ENCODE peak calls at places on chromosomes 4 and X, in nine cellular contexts. M is IMR-90; N is WERI-Rb-1; W is effector memory CD4-positive, alpha-beta T cell; Q is tibial artery; U is OCI-LY7; E is fibroblast of lung; T is prostate gland; D is A549. Z is an unnamed sample.

GRCh38 chr4:24794916-24795665 is at the start of gene SOD3:
- DNase-seq in M (peak), N (no peak), W (no peak), Q (peak), U (no peak), E (peak), T (peak), D (no peak), Z (peak)

GRCh38 chr4:6658635-6659075 is 18.2 kb downstream of the MRFAP1 start:
- DNase-seq in M (peak), N (no peak), W (peak), Q (peak), U (no peak), E (peak), T (no peak), D (no peak), Z (no peak)

GRCh38 chrX:134634691-134635090 is 23.6 kb downstream of the PLAC1 start:
- DNase-seq in M (peak), N (no peak), W (no peak), Q (no peak), U (no peak), E (peak), T (no peak), D (no peak), Z (no peak)

GRCh38 chr4:66927937-66928336 is 617.4 kb downstream of the CENPC start:
- DNase-seq in M (no peak), N (peak), W (no peak), Q (no peak), U (no peak), E (no peak), T (no peak), D (no peak), Z (no peak)

GRCh38 chrX:37871626-37872302 is 24.4 kb upstream of the DYNLT3 start:
- DNase-seq in M (peak), N (no peak), W (no peak), Q (peak), U (no peak), E (peak), T (no peak), D (peak), Z (peak)

GRCh38 chr4:23163649-23164436 is 471.1 kb downstream of the GBA3 start:
- DNase-seq in M (peak), N (no peak), W (no peak), Q (no peak), U (no peak), E (peak), T (no peak), D (peak), Z (no peak)

GRCh38 chrX:133056341-133056740 is 40.6 kb downstream of the USP26 start:
- DNase-seq in M (no peak), N (no peak), W (no peak), Q (no peak), U (no peak), E (no peak), T (no peak), D (no peak), Z (no peak)

GRCh38 chrX:96792047-96792446 is 91.7 kb upstream of the RPA4 start:
- DNase-seq in M (no peak), N (no peak), W (no peak), Q (no peak), U (no peak), E (no peak), T (no peak), D (no peak), Z (no peak)

GRCh38 chr4:26069218-26069617 is 155.2 kb downstream of the SMIM20 start:
- DNase-seq in M (peak), N (peak), W (no peak), Q (no peak), U (peak), E (peak), T (no peak), D (peak), Z (no peak)

GRCh38 chr4:11366859-11367258 is 61.8 kb downstream of the HS3ST1 start:
- DNase-seq in M (no peak), N (no peak), W (no peak), Q (no peak), U (no peak), E (no peak), T (no peak), D (no peak), Z (no peak)

DNA sequence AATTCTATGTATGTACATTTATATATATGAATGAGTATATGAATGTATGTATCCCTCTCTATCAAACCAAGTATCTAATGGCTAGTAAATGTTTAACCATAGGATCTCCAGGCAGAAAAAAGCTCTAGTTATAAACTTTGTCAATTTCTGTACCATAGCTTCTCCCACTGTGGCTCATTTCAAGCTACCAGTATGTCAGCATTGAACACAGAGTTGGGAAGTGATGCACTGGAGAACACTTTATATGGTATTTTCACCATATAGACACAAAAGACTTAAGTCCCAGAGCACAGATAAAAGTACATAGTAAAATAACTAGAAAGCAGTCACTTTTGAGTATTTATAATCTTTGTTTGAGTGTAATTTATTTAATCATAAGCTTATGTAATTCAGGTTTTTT is 53.9 kb upstream of the ATP8A1 start:
- DNase-seq in M (no peak), N (no peak), W (no peak), Q (no peak), U (no peak), E (no peak), T (no peak), D (no peak), Z (no peak)
- H3K27ac ChIP-seq in M (no peak), N (no peak), W (no peak), Q (no peak), U (no peak), E (no peak), T (no peak), D (no peak), Z (no peak)

GRCh38 chr4:1215347-1216075 is 33.4 kb downstream of the CTBP1 start:
- DNase-seq in M (no peak), N (no peak), W (no peak), Q (no peak), U (peak), E (peak), T (no peak), D (no peak), Z (no peak)
- H3K27ac ChIP-seq in M (no peak), N (no peak), W (no peak), Q (no peak), U (peak), E (no peak), T (peak), D (no peak), Z (no peak)

GRCh38 chrX:153621949-153622598 is 23.1 kb upstream of the CCNQ start:
- DNase-seq in M (no peak), N (no peak), W (no peak), Q (no peak), U (no peak), E (no peak), T (no peak), D (no peak), Z (no peak)
- H3K27ac ChIP-seq in M (no peak), N (no peak), W (no peak), Q (no peak), U (no peak), E (no peak), T (no peak), D (no peak), Z (no peak)

DNA sequence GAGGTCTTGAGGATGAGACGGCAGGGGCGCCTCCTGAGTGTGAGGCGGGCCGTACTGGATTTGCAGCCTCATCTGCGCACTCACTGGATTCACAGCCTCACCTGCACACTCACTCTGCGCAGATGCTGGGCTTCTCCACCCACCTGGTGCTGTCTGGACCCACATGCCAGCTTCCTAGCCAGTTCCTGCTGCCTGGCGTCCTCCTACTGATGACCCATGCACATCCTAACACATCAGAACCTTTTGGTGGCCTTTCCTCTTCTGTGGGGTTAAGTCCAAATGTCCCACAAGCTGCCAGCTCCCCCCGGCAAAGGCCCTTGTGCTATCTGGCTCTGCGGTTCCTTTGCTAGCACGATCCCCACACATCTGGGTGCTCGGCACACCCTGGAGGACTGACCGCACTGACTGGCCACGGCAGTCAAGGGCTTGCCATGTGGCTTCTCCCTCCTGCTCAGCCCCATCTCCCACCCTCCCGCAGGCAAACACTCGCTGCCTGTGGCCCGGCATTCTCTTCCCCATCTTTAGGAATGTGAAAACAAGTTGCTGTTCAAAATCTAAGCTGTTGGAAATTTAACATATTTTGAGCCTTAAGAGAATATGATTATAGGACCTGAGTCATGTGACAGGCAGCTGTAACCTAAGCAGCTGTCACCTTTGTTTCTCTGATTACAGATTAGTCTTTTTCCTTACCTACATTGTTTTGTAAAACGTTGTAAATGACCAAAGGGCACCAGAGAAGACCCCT is 39.4 kb upstream of the AFAP1 start:
- DNase-seq in M (no peak), N (no peak), W (no peak), Q (no peak), U (no peak), E (no peak), T (no peak), D (no peak), Z (no peak)
- H3K27ac ChIP-seq in M (peak), N (no peak), W (no peak), Q (no peak), U (no peak), E (no peak), T (no peak), D (peak), Z (peak)

DNA sequence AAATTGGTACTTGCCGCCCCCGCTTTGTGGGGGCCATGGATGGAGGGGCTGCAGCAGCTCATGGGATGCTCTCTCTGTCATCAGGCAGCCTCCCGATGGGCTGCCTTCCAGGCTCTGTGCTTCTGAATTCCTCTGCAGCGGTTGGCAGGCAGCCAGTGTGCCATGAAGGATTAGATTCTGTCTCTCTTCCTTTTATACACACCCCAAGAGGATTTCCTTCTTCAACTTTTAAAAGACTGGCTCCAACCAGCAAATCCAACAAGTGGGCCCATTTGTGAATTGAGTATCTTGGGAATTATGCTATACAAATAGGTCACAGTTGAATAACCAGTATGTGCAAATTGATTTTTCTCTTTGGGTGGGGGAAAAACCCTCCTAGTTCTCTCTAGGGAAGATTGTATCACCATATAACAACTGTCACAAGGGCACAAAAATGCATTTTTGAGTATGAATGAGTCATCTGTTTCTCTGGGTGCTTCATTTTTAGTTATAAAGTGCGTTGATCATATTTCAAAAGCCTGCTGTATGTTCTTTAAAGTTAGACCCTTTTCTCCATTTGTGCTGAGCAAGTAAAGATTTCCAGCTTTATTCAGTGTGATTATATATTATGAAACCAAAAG is 96.8 kb upstream of the FAT1 start:
- DNase-seq in M (peak), N (no peak), W (no peak), Q (no peak), U (no peak), E (peak), T (no peak), D (no peak), Z (no peak)
- H3K27ac ChIP-seq in M (no peak), N (no peak), W (no peak), Q (no peak), U (no peak), E (no peak), T (no peak), D (peak), Z (no peak)

GRCh38 chrX:110675866-110676265 is 119.8 kb downstream of the CHRDL1 start:
- DNase-seq in M (no peak), N (no peak), W (no peak), Q (no peak), U (no peak), E (no peak), T (no peak), D (no peak), Z (no peak)
- H3K27ac ChIP-seq in M (no peak), N (no peak), W (no peak), Q (no peak), U (no peak), E (no peak), T (no peak), D (no peak), Z (no peak)

GRCh38 chrX:129655547-129656248 is 942 bp upstream of the APLN start:
- DNase-seq in M (no peak), N (peak), W (no peak), Q (no peak), U (peak), E (no peak), T (no peak), D (peak), Z (no peak)
- H3K27ac ChIP-seq in M (no peak), N (no peak), W (no peak), Q (no peak), U (no peak), E (no peak), T (no peak), D (no peak), Z (no peak)

GRCh38 chr4:114535725-114536124 is 62.9 kb upstream of the UGT8 start:
- DNase-seq in M (no peak), N (no peak), W (no peak), Q (no peak), U (no peak), E (no peak), T (no peak), D (no peak), Z (no peak)

GRCh38 chr4:114539985-114540384 is 58.6 kb upstream of the UGT8 start:
- DNase-seq in M (no peak), N (no peak), W (no peak), Q (no peak), U (no peak), E (no peak), T (no peak), D (no peak), Z (no peak)

DNA sequence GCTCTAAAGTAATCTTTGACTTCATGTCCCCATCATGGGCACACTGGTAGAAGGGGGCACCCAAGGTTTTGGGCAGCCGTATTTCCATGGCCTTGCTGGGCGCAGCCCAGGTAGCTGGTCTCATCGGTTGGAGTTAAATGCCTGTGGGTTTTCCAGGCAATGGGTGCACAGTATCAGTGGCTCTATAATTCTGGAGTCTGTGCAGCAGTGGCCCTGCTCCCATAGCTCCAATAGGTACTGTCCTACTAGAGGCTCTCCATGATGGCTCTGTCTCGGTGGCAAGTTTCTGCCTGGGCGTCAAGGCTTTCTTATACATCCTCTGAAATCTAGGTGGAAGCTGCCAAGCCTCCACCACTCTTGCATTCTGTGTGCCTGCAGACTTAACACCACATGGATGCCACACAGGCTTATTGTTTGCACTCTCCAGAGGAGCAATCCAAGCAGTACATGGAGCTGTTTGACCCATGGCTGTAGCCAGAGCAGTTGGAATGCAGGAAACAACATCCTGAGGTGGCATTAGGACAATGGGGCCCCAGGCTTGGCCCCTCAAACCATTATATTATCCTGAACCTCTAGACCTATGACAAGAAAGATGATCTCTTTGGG is 60.5 kb upstream of the UGT8 start:
- DNase-seq in M (no peak), N (no peak), W (no peak), Q (no peak), U (no peak), E (no peak), T (no peak), D (no peak), Z (no peak)
- H3K27ac ChIP-seq in M (no peak), N (no peak), W (no peak), Q (no peak), U (no peak), E (no peak), T (no peak), D (no peak), Z (no peak)

GRCh38 chr4:151039733-151040132 is 24.6 kb upstream of the LRBA start:
- DNase-seq in M (no peak), N (no peak), W (no peak), Q (no peak), U (no peak), E (no peak), T (no peak), D (no peak), Z (no peak)
- H3K27ac ChIP-seq in M (no peak), N (no peak), W (no peak), Q (no peak), U (no peak), E (no peak), T (no peak), D (no peak), Z (no peak)